ENCODE peak calls at places on chromosomes 16 and 17, in ten cellular contexts. P, R, E, V, M, Y, T, U, A and H are unnamed samples.
A peak's percentile ranks its signal among the peaks of the same experiment; 100 is the strongest.

GRCh38 chr17:62592305-62593099 is 35.0 kb upstream of the MRC2 start:
- DNase-seq in A (no peak), T (no peak), V (no peak), E (no peak), R (no peak), Y (peak; percentile 76), M (no peak), U (no peak), P (peak; percentile 65), H (no peak)

GRCh38 chr17:77086433-77087010 is 54.2 kb upstream of the SEC14L1 start:
- DNase-seq in R (peak; percentile 89), P (peak; percentile 59), A (peak; percentile 79), T (peak; percentile 97), E (peak; percentile 89), M (peak; percentile 84), Y (peak; percentile 68), V (peak; percentile 96), U (peak; percentile 89), H (peak; percentile 87)

GRCh38 chr16:84593825-84594724 is 23.8 kb downstream of the COTL1 start:
- DNase-seq in P (no peak), T (no peak), E (no peak), V (peak; percentile 78), U (no peak), R (no peak), A (peak; percentile 70), M (peak; percentile 44), Y (no peak), H (no peak)

GRCh38 chr16:84514874-84515835 is 10.7 kb upstream of the MEAK7 start:
- DNase-seq in A (peak; percentile 42), T (no peak), E (peak; percentile 30), Y (peak; percentile 55), R (no peak), U (no peak), M (peak; percentile 47), P (no peak), V (peak; percentile 61), H (no peak)

GRCh38 chr17:38544839-38545209 is 60.9 kb downstream of the SRCIN1 start:
- DNase-seq in U (no peak), P (no peak), M (no peak), R (no peak), V (no peak), T (no peak), E (no peak), Y (no peak), A (no peak), H (no peak)

GRCh38 chr16:76906552-76906951 is 284.4 kb upstream of the MON1B start:
- DNase-seq in P (no peak), V (no peak), R (no peak), A (no peak), T (no peak), U (no peak), E (no peak), M (no peak), Y (no peak), H (no peak)

GRCh38 chr17:11121680-11122079 is 119.3 kb upstream of the SHISA6 start:
- DNase-seq in U (no peak), V (no peak), T (no peak), E (no peak), A (no peak), M (no peak), Y (no peak), R (no peak), P (no peak), H (no peak)

GRCh38 chr16:24955975-24956731 is 59.0 kb downstream of the ARHGAP17 start:
- DNase-seq in E (no peak), M (no peak), A (no peak), U (no peak), T (no peak), V (no peak), Y (no peak), R (no peak), P (no peak), H (no peak)

GRCh38 chr17:66349549-66350245 is 47.3 kb downstream of the PRKCA start:
- DNase-seq in E (no peak), T (no peak), P (no peak), R (no peak), Y (no peak), V (no peak), U (no peak), M (peak; percentile 26), A (no peak), H (no peak)

GRCh38 chr16:68331879-68332410 is 21.1 kb downstream of the PRMT7 start:
- DNase-seq in M (no peak), T (no peak), E (no peak), R (no peak), Y (no peak), P (no peak), V (no peak), A (no peak), U (no peak), H (no peak)

GRCh38 chr17:68289473-68289872 is 1.5 kb downstream of the SLC16A6 start:
- DNase-seq in U (no peak), P (no peak), R (no peak), E (no peak), M (no peak), T (no peak), Y (no peak), V (no peak), A (no peak), H (no peak)

GRCh38 chr17:68289936-68290267 is 1.0 kb downstream of the SLC16A6 start:
- DNase-seq in M (no peak), V (no peak), T (no peak), E (no peak), P (no peak), U (no peak), Y (no peak), A (no peak), R (no peak), H (no peak)

GRCh38 chr17:68288804-68289203 is 2.1 kb downstream of the SLC16A6 start:
- DNase-seq in Y (no peak), T (no peak), R (no peak), E (no peak), U (no peak), V (no peak), M (no peak), A (no peak), P (no peak), H (no peak)

GRCh38 chr17:68290955-68291835 is at the start of the genes ARSG and SLC16A6:
- DNase-seq in Y (peak; percentile 43), M (peak; percentile 74), A (peak; percentile 90), U (peak; percentile 23), V (peak; percentile 64), E (peak; percentile 36), T (no peak), P (no peak), R (peak; percentile 70), H (peak; percentile 31)

GRCh38 chr17:68290268-68290954 is 516 bp downstream of the SLC16A6 start:
- DNase-seq in E (peak; percentile 35), P (no peak), T (no peak), M (peak; percentile 41), Y (no peak), R (peak; percentile 50), V (peak; percentile 31), U (no peak), A (peak; percentile 69), H (no peak)
- TF ChIP-seq CTCF in E (no peak), P (no peak), T (no peak), M (no peak), Y (no peak), R (no peak), V (no peak), U (no peak), A (no peak), H (no peak)

GRCh38 chr16:71555230-71555891 is 21.5 kb downstream of the TAT start:
- DNase-seq in T (no peak), E (no peak), Y (peak; percentile 48), V (no peak), U (no peak), R (no peak), M (no peak), P (peak; percentile 48), A (no peak), H (no peak)

GRCh38 chr16:71557954-71558582 is 18.8 kb downstream of the TAT start:
- DNase-seq in U (no peak), R (no peak), E (no peak), A (no peak), T (no peak), Y (no peak), V (no peak), P (no peak), M (no peak), H (no peak)

GRCh38 chr16:71557299-71557698 is 19.6 kb downstream of the TAT start:
- DNase-seq in A (no peak), U (no peak), M (no peak), T (no peak), V (no peak), P (no peak), R (no peak), E (no peak), Y (no peak), H (no peak)

GRCh38 chr16:71547168-71547567 is 20.9 kb downstream of the CHST4 start:
- DNase-seq in Y (no peak), U (no peak), V (no peak), A (no peak), E (no peak), P (no peak), R (no peak), T (no peak), M (no peak), H (no peak)

DNA sequence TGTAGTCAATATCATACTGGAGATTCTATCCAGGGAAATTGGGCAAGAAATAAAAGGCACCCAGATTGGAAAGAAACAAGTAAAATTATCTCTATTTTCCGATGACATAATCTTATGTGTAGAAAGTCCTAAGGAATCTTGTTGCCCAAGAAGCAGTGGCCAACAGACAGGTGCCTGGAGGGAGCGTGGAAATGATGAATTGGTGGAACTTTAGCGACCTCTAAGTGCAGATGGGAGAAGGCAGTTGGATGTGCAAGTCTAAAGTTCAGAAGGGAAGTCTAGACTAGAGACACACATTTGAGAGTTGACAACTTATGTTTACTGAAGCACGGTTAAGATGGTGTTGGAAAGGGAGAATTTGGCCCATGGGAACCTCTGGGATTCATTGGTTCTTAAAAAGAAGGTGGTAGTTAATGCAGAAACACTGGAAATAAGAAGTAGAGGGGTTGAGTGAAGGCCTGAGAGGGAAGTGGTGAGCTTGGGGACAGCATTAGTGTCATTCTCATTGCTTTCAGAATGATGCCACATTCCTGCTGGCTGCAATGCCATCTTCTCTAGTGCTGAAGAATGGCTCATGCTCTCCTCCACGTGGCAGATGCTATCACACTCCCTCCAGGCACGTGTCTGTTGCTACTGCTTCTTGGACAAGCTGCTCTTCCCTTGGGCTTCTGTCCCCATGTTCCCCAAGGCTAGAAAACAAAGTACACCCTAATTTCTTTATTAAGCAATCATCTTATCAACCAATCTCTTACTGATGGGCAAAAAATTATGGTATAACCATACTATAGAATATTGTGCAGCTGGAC is 24.0 kb downstream of the TAT start:
- DNase-seq in V (no peak), A (no peak), U (no peak), M (no peak), Y (peak; percentile 49), T (no peak), R (no peak), P (peak; percentile 5), E (no peak), H (no peak)
- TF ChIP-seq CTCF in V (no peak), A (no peak), U (no peak), M (no peak), Y (peak; percentile 62), T (no peak), R (no peak), P (no peak), E (no peak), H (no peak)

GRCh38 chr16:17501321-17501720 is 30.6 kb upstream of the XYLT1 start:
- DNase-seq in M (no peak), V (no peak), A (no peak), U (no peak), T (no peak), Y (no peak), R (no peak), E (no peak), P (no peak), H (no peak)
- TF ChIP-seq CTCF in M (no peak), V (no peak), A (no peak), U (no peak), T (no peak), Y (no peak), R (no peak), E (no peak), P (no peak), H (no peak)

GRCh38 chr17:55585629-55586028 is 74.4 kb upstream of the SMIM36 start:
- DNase-seq in E (no peak), A (no peak), R (no peak), T (no peak), M (no peak), U (no peak), V (no peak), P (no peak), Y (no peak), H (no peak)
- TF ChIP-seq CTCF in E (no peak), A (no peak), R (no peak), T (no peak), M (no peak), U (no peak), V (no peak), P (peak; percentile 11), Y (no peak), H (no peak)